ENCODE peak calls at places on chromosomes 11 and 22, in four cellular contexts. K, I, T and R are unnamed samples.

GRCh38 chr11:75924966-75925784 is 110.2 kb downstream of the UVRAG start:
- DNase-seq in K (peak), T (no peak), I (no peak), R (peak)

GRCh38 chr22:20099099-20099711 is 16.7 kb upstream of the RANBP1 start:
- DNase-seq in T (no peak), I (no peak), K (peak), R (no peak)

GRCh38 chr22:47333625-47334024 is 571.2 kb downstream of the TBC1D22A start:
- DNase-seq in I (peak), T (no peak), K (no peak), R (peak)

GRCh38 chr11:45247433-45247832 is 38.7 kb downstream of the SYT13 start:
- DNase-seq in T (no peak), I (no peak), K (no peak), R (no peak)

GRCh38 chr22:38859581-38860290 is 12.3 kb downstream of the CBX6 start:
- DNase-seq in K (peak), T (no peak), I (no peak), R (no peak)

GRCh38 chr11:5069272-5069671 is at the start of gene OR52E1:
- DNase-seq in K (no peak), T (no peak), I (no peak), R (no peak)

GRCh38 chr11:11436715-11437313 is 83.8 kb upstream of the CSNK2A3 start:
- DNase-seq in T (no peak), K (peak), I (no peak), R (no peak)

GRCh38 chr22:19169002-19169946 is 9.3 kb downstream of the SLC25A1 start:
- DNase-seq in T (no peak), I (no peak), K (no peak), R (peak)

GRCh38 chr11:66598993-66599392 is 6.0 kb downstream of the CCS start:
- DNase-seq in K (no peak), I (no peak), T (no peak), R (no peak)

GRCh38 chr11:134518616-134519389 is 106.8 kb upstream of the B3GAT1 start:
- DNase-seq in K (peak), I (no peak), T (no peak), R (no peak)

GRCh38 chr11:134516529-134516928 is 104.5 kb upstream of the B3GAT1 start:
- DNase-seq in T (no peak), K (no peak), I (no peak), R (no peak)

GRCh38 chr11:78220218-78221157 is 31.8 kb downstream of the USP35 start:
- DNase-seq in I (no peak), K (no peak), T (no peak), R (no peak)

GRCh38 chr22:50192056-50192824 is 6.5 kb downstream of the TRABD start:
- DNase-seq in K (no peak), I (no peak), T (no peak), R (no peak)

GRCh38 chr11:64842366-64842759 is 2.1 kb downstream of the CDC42BPG start:
- DNase-seq in T (no peak), I (no peak), K (no peak), R (peak)

GRCh38 chr11:130006929-130007328 is 4.3 kb upstream of the PRDM10 start:
- DNase-seq in I (no peak), K (no peak), T (no peak), R (no peak)